ENCODE peak calls at places on chromosomes 12 and 14, in six cellular contexts. M is H1, G is A549, T is AG09309, D is fibroblast of mammary gland, A is breast epithelium. K is an unnamed sample.

GRCh38 chr14:77139540-77140342 is 1.9 kb downstream of the ZDHHC22 start:
- DNase-seq in M (no peak), G (peak), T (no peak), D (peak), A (peak), K (peak)

GRCh38 chr12:62632521-62632920 is 165.9 kb downstream of the MON2 start:
- DNase-seq in M (no peak), G (no peak), T (peak), D (peak), A (peak), K (peak)

GRCh38 chr12:122909442-122910288 is 13.7 kb upstream of the VPS37B start:
- DNase-seq in M (no peak), G (no peak), T (no peak), D (no peak), A (no peak), K (no peak)

GRCh38 chr12:92551853-92552397 is 150.9 kb upstream of the PLEKHG7 start:
- DNase-seq in M (no peak), G (peak), T (no peak), D (peak), A (no peak), K (peak)

GRCh38 chr14:104567957-104568225 is 11.7 kb upstream of the C14orf180 start:
- DNase-seq in M (no peak), G (no peak), T (no peak), D (no peak), A (no peak), K (no peak)

GRCh38 chr12:65891219-65891618 is 66.9 kb downstream of the HMGA2 start:
- DNase-seq in M (no peak), G (no peak), T (no peak), D (peak), A (no peak), K (peak)

GRCh38 chr12:53757095-53757770 is 5.5 kb upstream of the CISTR start:
- DNase-seq in M (peak), G (peak), T (no peak), D (peak), A (peak), K (peak)

GRCh38 chr12:62934799-62935674 is at the start of gene PPM1H:
- DNase-seq in M (peak), G (peak), T (no peak), D (peak), A (peak), K (peak)

GRCh38 chr14:77314043-77314442 is 6.6 kb downstream of the POMT2 start:
- DNase-seq in M (no peak), G (no peak), T (peak), D (peak), A (no peak), K (peak)

GRCh38 chr12:112977139-112977538 is 1.2 kb upstream of the OAS2 start:
- DNase-seq in M (no peak), G (no peak), T (no peak), D (no peak), A (no peak), K (no peak)

GRCh38 chr12:3019005-3019680 is 58.0 kb upstream of the TSPAN9 start:
- DNase-seq in M (no peak), G (no peak), T (no peak), D (no peak), A (no peak), K (no peak)

GRCh38 chr14:58598028-58598850 is 39.5 kb upstream of the DACT1 start:
- DNase-seq in M (no peak), G (no peak), T (no peak), D (no peak), A (no peak), K (no peak)

GRCh38 chr12:292186-292585 is 29.6 kb upstream of the SLC6A13 start:
- DNase-seq in M (no peak), G (no peak), T (no peak), D (peak), A (no peak), K (peak)

GRCh38 chr12:116266220-116266619 is 11.3 kb downstream of the MED13L start:
- DNase-seq in M (no peak), G (peak), T (no peak), D (no peak), A (no peak), K (no peak)

GRCh38 chr12:100959481-100959880 is 164.9 kb downstream of the ANO4 start:
- DNase-seq in M (no peak), G (no peak), T (peak), D (peak), A (no peak), K (peak)

GRCh38 chr14:99214701-99215100 is 57.3 kb downstream of the BCL11B start:
- DNase-seq in M (no peak), G (no peak), T (no peak), D (no peak), A (no peak), K (no peak)

GRCh38 chr14:99217066-99217465 is 54.9 kb downstream of the BCL11B start:
- DNase-seq in M (no peak), G (no peak), T (no peak), D (no peak), A (no peak), K (no peak)

GRCh38 chr14:99215277-99215676 is 56.7 kb downstream of the BCL11B start:
- DNase-seq in M (no peak), G (no peak), T (peak), D (peak), A (no peak), K (peak)

GRCh38 chr14:99217556-99217955 is 54.4 kb downstream of the BCL11B start:
- DNase-seq in M (no peak), G (no peak), T (no peak), D (no peak), A (no peak), K (no peak)

DNA sequence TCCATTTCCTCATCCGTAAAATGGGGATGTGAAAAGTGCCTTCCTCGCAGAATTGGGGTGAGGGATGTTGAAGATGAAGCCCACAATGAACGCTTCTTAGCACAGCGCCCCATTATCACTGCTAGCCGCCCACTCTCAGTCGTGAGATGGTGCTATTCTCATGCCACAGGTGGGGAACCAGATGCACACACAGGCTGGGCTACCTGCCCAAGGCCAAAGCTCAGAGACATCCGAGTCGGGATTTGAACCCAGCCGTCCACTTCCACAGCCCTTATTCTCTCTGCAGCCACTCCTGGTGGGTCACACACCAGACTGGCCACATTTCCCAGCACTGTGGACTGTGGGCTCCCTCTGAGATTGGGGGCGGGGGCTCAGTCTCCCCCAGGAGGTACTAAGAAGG is 55.8 kb downstream of the BCL11B start:
- DNase-seq in M (no peak), G (no peak), T (no peak), D (no peak), A (no peak), K (no peak)
- H3K4me3 ChIP-seq in M (no peak), G (no peak), T (no peak), D (no peak), A (no peak), K (no peak)

DNA sequence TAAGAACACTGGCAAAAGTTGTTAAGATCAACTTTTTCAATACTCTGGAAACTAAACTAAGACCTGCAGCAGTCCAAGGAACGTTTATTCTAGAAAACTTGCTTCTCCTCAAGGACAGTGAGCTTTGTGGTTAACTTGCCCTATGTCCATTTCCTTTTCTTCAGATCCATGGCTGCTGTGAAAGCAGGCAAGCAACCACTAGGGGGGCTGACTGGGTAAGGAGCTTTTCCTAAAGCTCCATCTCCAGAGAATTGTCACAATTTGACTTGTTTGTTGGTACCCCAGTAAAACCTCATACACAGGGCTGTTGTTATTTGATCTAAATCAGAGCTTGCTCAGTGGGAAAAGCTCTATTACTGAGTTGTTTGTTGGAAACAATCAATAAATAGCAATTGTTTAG is 10.1 kb upstream of the RPL10L start:
- DNase-seq in M (no peak), G (no peak), T (no peak), D (no peak), A (no peak), K (no peak)
- TF ChIP-seq CTCF in M (peak), G (no peak), T (no peak), D (no peak), A (no peak), K (no peak)

GRCh38 chr12:58032156-58032555 is 90.8 kb downstream of the ATP23 start:
- DNase-seq in M (no peak), G (no peak), T (no peak), D (no peak), A (no peak), K (no peak)
- H3K4me3 ChIP-seq in M (no peak), G (no peak), T (no peak), D (no peak), A (no peak), K (no peak)

GRCh38 chr12:74537126-74537706 is 419 bp upstream of the ATXN7L3B start:
- DNase-seq in M (no peak), G (peak), T (peak), D (peak), A (no peak), K (peak)
- TF ChIP-seq CTCF in M (peak), G (peak), T (peak), D (peak), A (peak), K (peak)

DNA sequence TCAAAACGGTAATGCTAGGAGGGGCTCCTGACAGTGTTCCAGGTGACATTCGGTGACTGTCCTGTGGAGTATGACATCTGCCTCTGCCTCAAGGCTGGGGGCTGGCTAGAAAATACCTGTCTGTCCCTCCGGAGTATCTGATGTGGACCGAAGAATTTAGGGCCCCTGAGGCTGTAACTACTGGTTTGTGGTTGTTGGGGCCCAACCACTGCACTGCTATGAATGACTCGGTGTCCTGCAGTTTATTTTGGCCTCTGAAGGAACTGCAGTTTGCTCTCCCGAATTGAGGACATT is 198.9 kb upstream of the CAND1 start:
- DNase-seq in M (no peak), G (no peak), T (no peak), D (no peak), A (no peak), K (no peak)
- H3K4me3 ChIP-seq in M (peak), G (peak), T (no peak), D (no peak), A (peak), K (no peak)

DNA sequence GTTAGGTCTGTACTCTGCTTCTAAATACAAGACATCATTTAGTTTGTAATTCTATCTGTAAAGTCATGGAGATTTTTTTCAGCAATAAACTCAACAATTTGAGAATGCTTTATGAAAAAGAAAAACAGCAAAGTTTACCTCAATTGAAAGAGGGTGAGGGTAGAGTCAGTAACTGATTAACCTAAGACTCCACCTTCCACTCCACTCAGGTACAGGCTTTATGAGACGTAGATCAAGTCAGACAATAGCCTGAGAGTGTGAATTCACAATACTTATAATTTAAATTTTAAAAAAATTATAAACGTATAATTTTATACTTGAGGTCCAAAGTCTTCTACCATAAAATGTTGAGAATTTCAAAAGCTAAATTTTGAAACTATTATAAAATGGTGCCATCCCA is 45.9 kb downstream of the BCL2L14 start:
- DNase-seq in M (no peak), G (no peak), T (no peak), D (no peak), A (no peak), K (no peak)
- TF ChIP-seq CTCF in M (no peak), G (no peak), T (no peak), D (no peak), A (no peak), K (no peak)

K was measured in foreskin fibroblast.